ENCODE peak calls at places on chromosomes 7 and 10, in nine cellular contexts. M is upper lobe of left lung; E is heart right ventricle; K is body of pancreas; O is foreskin keratinocyte; B is Panc1; P is heart left ventricle; H is CD4-positive, alpha-beta T cell; Y is left lung. W is an unnamed sample.

GRCh38 chr10:12796431-12797185 is 204.9 kb downstream of the CCDC3 start:
- ATAC-seq in H (no peak), K (no peak), E (no peak), Y (no peak), P (no peak), M (no peak), O (no peak), B (no peak), W (no peak)

GRCh38 chr7:132469681-132470080 is 106.6 kb downstream of the PLXNA4 start:
- ATAC-seq in E (no peak), Y (no peak), K (no peak), P (no peak), M (no peak), H (no peak), O (no peak), B (no peak), W (no peak)

GRCh38 chr10:110684800-110685446 is 40.8 kb downstream of the RBM20 start:
- ATAC-seq in P (peak), O (no peak), B (no peak), H (no peak), Y (no peak), E (peak), K (no peak), M (no peak), W (no peak)

GRCh38 chr7:129786825-129787563 is 165.8 kb downstream of the UBE2H start:
- ATAC-seq in P (no peak), H (no peak), Y (no peak), O (no peak), K (no peak), B (no peak), M (no peak), E (no peak), W (no peak)

GRCh38 chr7:114343949-114344708 is 70.5 kb upstream of the FOXP2 start:
- ATAC-seq in H (no peak), M (no peak), E (no peak), K (no peak), O (no peak), Y (no peak), P (no peak), B (no peak), W (no peak)

GRCh38 chr10:11824825-11825224 is 1.7 kb downstream of the PROSER2 start:
- ATAC-seq in O (peak), B (no peak), M (peak), P (no peak), K (peak), H (no peak), Y (no peak), E (no peak), W (no peak)

GRCh38 chr7:123727071-123727837 is 21.5 kb downstream of the WASL start:
- ATAC-seq in M (peak), P (no peak), K (peak), E (no peak), B (peak), O (no peak), H (no peak), Y (peak), W (peak)

GRCh38 chr10:96747734-96748550 is 27.6 kb upstream of the PIK3AP1 start:
- ATAC-seq in E (no peak), M (peak), B (no peak), K (no peak), O (no peak), P (no peak), Y (peak), H (no peak), W (no peak)

GRCh38 chr7:96910484-96910883 is 94.9 kb upstream of the DLX6 start:
- ATAC-seq in M (no peak), P (no peak), B (no peak), K (no peak), Y (no peak), O (peak), E (no peak), H (no peak), W (no peak)

DNA sequence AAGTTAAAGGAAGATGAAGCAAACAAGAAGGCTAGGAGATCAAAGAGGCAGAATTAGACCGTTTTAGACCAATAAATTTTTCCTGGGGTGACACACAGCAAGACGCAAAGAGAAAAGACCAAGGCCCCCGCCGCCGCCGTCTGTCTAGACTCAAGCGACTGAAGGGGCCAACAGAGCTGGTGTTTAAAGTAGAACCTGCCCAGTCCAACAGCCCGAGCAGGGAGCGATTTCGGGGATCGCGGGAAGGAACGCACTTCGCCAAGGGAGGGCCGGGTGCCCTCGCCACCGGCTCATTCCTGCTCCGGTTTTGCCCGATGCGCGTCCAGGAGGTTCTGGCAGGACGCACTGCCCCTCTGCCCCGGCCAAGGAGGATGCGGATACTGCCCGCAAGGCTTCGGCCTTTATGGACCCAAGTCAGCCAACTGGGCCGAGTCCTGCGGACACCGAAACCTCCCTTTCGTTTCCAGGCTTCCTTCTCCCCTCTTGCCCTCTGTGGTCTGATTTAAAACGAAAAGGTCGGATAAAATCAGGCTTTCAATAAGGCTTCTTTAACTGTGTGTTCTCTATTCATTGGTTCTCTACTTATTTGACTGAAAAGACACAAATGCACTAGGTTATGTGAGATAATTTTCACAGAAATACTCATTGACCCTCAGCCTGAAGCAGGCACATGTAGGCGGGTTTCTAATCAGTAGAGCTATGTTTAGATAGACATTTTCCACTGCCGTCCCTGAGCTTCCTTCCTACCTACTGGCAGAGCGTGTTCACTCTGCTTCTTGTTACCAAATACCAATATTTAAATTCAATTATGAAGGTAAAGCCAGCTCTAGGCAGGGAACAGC is 2.2 kb upstream of the HOXA7 start:
- ATAC-seq in M (no peak), O (no peak), Y (no peak), B (no peak), E (no peak), K (no peak), P (no peak), H (no peak), W (no peak)
- H3K27ac ChIP-seq in M (no peak), O (peak), Y (no peak), B (no peak), E (no peak), K (no peak), P (no peak), H (no peak), W (no peak)

GRCh38 chr7:834277-834676 is 2.0 kb downstream of the SUN1 start:
- ATAC-seq in H (no peak), B (no peak), K (no peak), P (no peak), E (no peak), Y (no peak), O (no peak), M (no peak), W (no peak)

GRCh38 chr7:835491-836401 is 3.5 kb downstream of the SUN1 start:
- ATAC-seq in P (peak), H (no peak), O (peak), K (no peak), Y (no peak), M (no peak), B (no peak), E (no peak), W (no peak)

GRCh38 chr7:835021-835420 is 2.7 kb downstream of the SUN1 start:
- ATAC-seq in E (no peak), M (no peak), B (no peak), H (no peak), K (no peak), Y (no peak), O (no peak), P (no peak), W (no peak)

GRCh38 chr7:836429-836828 is 4.2 kb downstream of the SUN1 start:
- ATAC-seq in P (peak), H (no peak), O (peak), B (peak), M (no peak), Y (no peak), K (no peak), E (peak), W (peak)

DNA sequence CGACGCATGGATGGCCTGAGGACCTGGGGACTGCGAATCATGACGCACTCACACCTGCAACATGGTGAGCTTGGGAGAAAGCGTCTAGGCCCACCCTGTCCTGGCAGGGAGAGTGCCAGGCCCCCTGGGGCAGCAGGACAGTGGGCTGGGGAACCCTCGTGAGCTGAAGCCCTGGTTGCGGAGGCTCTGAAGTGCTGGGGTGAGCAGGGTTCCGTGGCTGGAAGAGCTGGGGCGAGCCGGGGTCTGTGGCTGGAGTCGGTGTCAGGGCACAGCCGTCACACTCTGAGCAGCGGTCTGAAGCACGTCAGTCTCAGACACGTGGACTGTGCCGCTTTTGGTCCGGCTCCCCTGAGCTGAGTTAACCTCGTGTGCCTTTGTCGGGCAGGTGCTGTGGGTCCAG is 4.7 kb downstream of the SUN1 start:
- ATAC-seq in B (no peak), Y (no peak), M (no peak), P (peak), H (no peak), E (peak), O (no peak), K (no peak), W (peak)
- H3K27ac ChIP-seq in B (no peak), Y (peak), M (peak), P (peak), H (no peak), E (peak), O (peak), K (no peak), W (peak)

DNA sequence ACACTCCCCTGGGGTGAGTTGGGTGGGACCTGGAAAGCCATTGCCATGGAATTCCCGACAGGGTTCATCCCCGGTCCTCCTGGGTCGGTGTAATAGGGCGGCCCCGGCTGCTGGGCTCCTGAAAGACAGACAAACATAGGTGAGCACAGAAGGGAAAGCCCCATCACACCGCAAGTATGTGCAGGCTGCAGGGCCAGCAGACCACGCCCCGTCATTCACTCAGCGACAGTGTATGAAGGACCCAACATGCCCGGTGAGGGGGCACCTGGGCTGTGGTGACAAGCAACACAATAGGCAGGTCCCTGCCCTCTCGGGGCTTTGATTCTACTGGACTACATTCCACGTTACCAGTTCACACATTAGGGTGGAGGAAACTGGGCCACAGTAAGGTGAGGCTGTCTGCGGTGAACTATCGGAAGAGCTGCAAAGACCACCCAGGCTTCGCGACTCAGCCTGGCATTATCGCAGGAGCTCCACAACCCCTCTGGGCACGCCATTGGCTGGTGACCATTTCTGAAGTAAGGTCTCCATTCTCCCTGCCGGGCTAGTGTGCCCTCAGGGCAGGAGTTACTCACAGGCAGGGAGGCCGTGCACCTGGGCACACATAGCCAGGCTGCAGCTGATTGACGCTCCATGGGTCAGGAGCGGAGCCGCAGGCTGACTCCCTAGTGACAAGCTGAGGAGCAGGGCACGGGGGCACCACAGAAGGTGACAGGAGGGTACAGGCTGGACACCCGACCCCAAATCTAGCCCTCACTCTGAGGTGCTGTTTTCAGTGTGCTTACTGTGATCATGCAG is 99.2 kb downstream of the VOPP1 start:
- ATAC-seq in B (no peak), E (no peak), P (no peak), M (no peak), Y (no peak), O (no peak), K (no peak), H (no peak), W (no peak)
- H3K27ac ChIP-seq in B (no peak), E (no peak), P (no peak), M (no peak), Y (no peak), O (no peak), K (no peak), H (no peak), W (no peak)

DNA sequence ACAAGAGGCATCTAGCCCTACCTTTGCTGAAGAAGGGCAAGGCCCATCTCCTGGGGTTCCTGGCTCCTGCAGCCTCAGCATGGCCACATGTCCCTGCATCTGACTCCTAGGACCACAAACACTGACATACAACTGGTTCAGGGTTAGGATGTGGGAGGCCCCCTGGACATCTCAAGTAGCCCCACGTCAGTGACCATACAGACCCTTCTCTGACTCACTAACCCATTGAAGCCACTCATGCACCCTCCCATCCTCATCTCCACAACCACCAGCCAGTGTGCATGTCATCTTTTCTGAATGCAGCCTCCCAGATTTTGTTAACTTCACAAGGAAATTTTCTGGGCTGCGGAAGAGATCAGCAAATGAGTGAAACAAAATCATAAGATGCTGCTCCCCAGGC is 18.2 kb downstream of the TMEM176B start:
- ATAC-seq in Y (no peak), P (no peak), M (no peak), B (no peak), K (no peak), O (no peak), E (no peak), H (no peak), W (no peak)
- H3K27ac ChIP-seq in Y (no peak), P (no peak), M (no peak), B (no peak), K (no peak), O (no peak), E (no peak), H (no peak), W (no peak)

DNA sequence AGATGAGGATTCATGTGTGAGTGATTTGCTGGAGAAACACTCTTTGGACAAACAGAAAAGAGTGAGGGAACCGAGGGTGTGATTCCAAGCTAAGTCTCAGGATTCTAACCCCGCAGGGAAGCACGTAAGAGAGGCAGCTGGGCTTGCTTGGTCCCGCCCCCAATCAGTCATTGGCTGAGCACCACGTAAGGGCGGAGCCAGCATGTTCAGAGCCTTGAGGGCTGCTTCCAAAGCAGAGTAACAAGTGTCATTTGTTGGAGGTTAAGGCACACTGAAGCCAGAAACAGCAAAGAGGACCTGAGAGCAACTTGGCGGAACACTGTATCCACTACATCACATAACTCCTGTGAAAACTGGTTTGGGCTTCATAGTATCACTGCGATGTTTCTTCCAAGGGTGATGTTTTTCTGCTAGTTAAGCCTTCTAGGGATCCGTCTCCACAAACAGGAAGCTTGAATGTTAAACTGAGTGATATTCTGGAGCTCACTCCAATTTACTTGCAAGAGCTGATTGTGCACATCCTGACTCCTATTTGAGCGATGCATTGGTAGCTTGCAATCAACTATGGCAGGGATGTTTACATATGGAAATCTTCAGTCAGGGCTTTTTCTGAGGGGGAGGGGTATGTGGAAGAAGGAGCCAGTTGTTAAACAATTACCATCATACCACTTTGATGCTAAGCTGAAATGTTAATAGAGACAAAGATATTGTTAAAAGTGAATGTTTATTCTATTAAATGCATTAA is 43.3 kb upstream of the NXPH1 start:
- ATAC-seq in P (peak), K (no peak), O (peak), B (no peak), M (peak), Y (no peak), H (no peak), E (no peak), W (peak)
- H3K27ac ChIP-seq in P (no peak), K (no peak), O (no peak), B (no peak), M (no peak), Y (no peak), H (no peak), E (no peak), W (no peak)

DNA sequence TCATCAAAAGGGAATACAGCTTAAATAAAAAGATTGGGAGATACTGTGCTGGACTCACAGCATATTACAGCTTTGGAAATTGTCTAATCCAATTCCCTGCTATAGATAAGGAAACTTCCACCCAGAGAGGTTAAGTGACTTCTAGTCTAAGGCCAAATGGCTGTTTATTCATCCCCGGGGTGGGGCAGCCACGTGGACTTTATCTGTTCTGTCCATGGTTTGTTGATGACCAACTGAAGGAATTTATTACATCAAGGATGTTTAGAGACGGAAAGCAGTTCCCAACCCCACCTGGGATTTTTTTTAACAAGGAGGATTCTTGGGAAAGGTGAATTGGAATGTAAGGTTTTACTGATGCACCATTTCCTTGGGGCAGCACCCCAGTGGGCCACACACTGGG is 88.6 kb downstream of the ATXN7L1 start:
- ATAC-seq in E (no peak), M (no peak), H (no peak), P (no peak), K (no peak), B (no peak), O (no peak), Y (no peak), W (no peak)
- H3K27ac ChIP-seq in E (no peak), M (no peak), H (no peak), P (no peak), K (no peak), B (no peak), O (peak), Y (no peak), W (no peak)

DNA sequence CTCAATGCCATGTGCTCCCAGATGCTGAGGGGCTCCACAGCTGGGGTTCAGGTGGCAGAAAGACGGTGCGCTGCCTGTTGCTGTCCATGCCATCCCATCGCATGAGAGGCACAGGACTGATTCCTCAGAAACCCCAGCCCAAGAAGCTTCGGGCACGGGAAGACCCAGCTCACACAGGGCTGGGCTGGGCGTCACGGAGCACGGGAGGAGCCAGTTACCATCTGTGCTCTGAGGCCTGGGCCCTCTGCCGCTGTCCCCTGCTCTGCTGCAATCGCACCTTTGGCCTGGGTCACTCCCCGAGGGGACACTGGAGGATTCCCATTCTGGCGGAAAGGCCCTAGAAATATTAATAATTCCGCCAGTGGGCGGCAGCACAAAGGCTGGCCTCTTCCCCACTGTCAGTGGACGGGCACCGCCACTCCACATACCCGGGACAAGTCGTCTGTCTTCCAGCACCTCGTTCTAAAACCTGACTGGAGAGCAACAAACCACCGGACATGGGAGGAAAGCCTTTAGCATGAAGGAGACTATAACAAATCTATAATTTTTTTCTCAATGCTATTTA is 92.1 kb downstream of the PIP4K2A start:
- ATAC-seq in K (no peak), M (no peak), B (no peak), P (no peak), Y (no peak), E (no peak), H (no peak), O (no peak), W (no peak)
- H3K27ac ChIP-seq in K (no peak), M (peak), B (peak), P (no peak), Y (no peak), E (no peak), H (no peak), O (no peak), W (no peak)